ENCODE peak calls at places on chromosome 17, in nine cellular contexts. S is cardiac muscle cell, K is fibroblast of pulmonary artery, Y is HCT116, G is right atrium auricular region, M is BE2C, I is fibroblast of mammary gland, O is BJ, D is astrocyte of the spinal cord. A is an unnamed sample.

GRCh38 chr17:39339272-39339671 is 62.2 kb downstream of the FBXL20 start:
- DNase-seq in S (no peak), D (no peak), M (no peak), Y (no peak), G (no peak), I (no peak), K (peak; percentile 18), O (no peak), A (no peak)

GRCh38 chr17:45388604-45389325 is 43.9 kb downstream of the ARHGAP27 start:
- DNase-seq in G (no peak), M (no peak), I (peak; percentile 71), O (no peak), Y (no peak), K (no peak), S (no peak), D (no peak), A (no peak)

GRCh38 chr17:5405400-5405799 is 14.1 kb downstream of the NUP88 start:
- DNase-seq in D (no peak), G (no peak), S (no peak), Y (no peak), M (no peak), K (no peak), I (no peak), O (no peak), A (no peak)

GRCh38 chr17:49557204-49558024 is 18.3 kb upstream of the NXPH3 start:
- DNase-seq in S (peak; percentile 86), G (no peak), M (peak; percentile 72), K (peak; percentile 71), D (peak; percentile 40), O (no peak), Y (peak; percentile 85), I (peak; percentile 57), A (no peak)

GRCh38 chr17:382644-383533 is 30.3 kb upstream of the RPH3AL start:
- DNase-seq in I (no peak), M (peak; percentile 39), S (peak; percentile 40), D (peak; percentile 61), G (no peak), K (peak; percentile 62), O (no peak), Y (no peak), A (no peak)

GRCh38 chr17:13541032-13541480 is 60.7 kb downstream of the HS3ST3A1 start:
- DNase-seq in K (peak; percentile 93), D (peak; percentile 97), O (peak; percentile 85), G (no peak), M (no peak), Y (peak; percentile 41), S (peak; percentile 32), I (peak; percentile 98), A (peak; percentile 83)

GRCh38 chr17:70084476-70084875 is 9.5 kb downstream of the KCNJ16 start:
- DNase-seq in Y (no peak), M (no peak), K (peak; percentile 24), G (no peak), S (peak; percentile 34), I (no peak), D (no peak), O (no peak), A (no peak)

GRCh38 chr17:19570497-19571151 is 37.0 kb downstream of the SLC47A1 start:
- DNase-seq in D (no peak), M (no peak), I (no peak), Y (no peak), O (no peak), K (no peak), S (no peak), G (no peak), A (no peak)

GRCh38 chr17:38556234-38556633 is 49.5 kb downstream of the SRCIN1 start:
- DNase-seq in G (no peak), K (no peak), S (no peak), D (no peak), Y (no peak), I (no peak), O (no peak), M (no peak), A (no peak)

GRCh38 chr17:41428591-41429326 is 4.4 kb upstream of the KRT37 start:
- DNase-seq in O (no peak), G (no peak), S (no peak), D (peak; percentile 40), I (peak; percentile 43), M (no peak), Y (no peak), K (no peak), A (no peak)

GRCh38 chr17:42928714-42929496 is 28.3 kb downstream of the G6PC1 start:
- DNase-seq in D (peak; percentile 80), O (peak; percentile 9), K (peak; percentile 91), M (peak; percentile 29), S (peak; percentile 70), I (peak; percentile 91), Y (peak; percentile 60), G (peak; percentile 78), A (peak; percentile 48)

GRCh38 chr17:76670708-76671122 is 27.2 kb upstream of the ST6GALNAC1 start:
- DNase-seq in S (no peak), O (no peak), Y (no peak), I (no peak), K (no peak), M (no peak), D (no peak), G (no peak), A (no peak)
- H3K4me3 ChIP-seq in S (no peak overlapping the region), O (no peak overlapping the region), Y (peak overlapping the region; percentile 82), I (no peak overlapping the region), K (no peak overlapping the region), M (peak overlapping the region; percentile 60), D (no peak overlapping the region), G (no peak overlapping the region), A (no peak overlapping the region)

GRCh38 chr17:28723159-28723835 is 2.7 kb downstream of the TLCD1 start:
- DNase-seq in I (no peak), Y (no peak), M (no peak), O (no peak), D (no peak), K (no peak), G (no peak), S (no peak), A (no peak)
- H3K4me3 ChIP-seq in I (no peak overlapping the region), Y (peak overlapping the region; percentile 15), M (peak overlapping the region; percentile 23), O (no peak overlapping the region), D (no peak overlapping the region), K (no peak overlapping the region), G (no peak overlapping the region), S (no peak overlapping the region), A (peak overlapping the region; percentile 99)

GRCh38 chr17:47733047-47733413 is at the start of gene TBX21:
- DNase-seq in G (no peak), K (no peak), M (peak; percentile 90), D (no peak), O (no peak), S (peak; percentile 94), Y (peak; percentile 44), I (peak; percentile 58), A (no peak)
- H3K4me3 ChIP-seq in G (peak within 1 kb of the TSS; percentile 52), K (no peak within 1 kb of the TSS), M (peak within 1 kb of the TSS; percentile 38), D (no peak within 1 kb of the TSS), O (no peak within 1 kb of the TSS), S (peak within 1 kb of the TSS; percentile 41), Y (peak within 1 kb of the TSS; percentile 19), I (peak within 1 kb of the TSS; percentile 50), A (peak within 1 kb of the TSS; percentile 9)

DNA sequence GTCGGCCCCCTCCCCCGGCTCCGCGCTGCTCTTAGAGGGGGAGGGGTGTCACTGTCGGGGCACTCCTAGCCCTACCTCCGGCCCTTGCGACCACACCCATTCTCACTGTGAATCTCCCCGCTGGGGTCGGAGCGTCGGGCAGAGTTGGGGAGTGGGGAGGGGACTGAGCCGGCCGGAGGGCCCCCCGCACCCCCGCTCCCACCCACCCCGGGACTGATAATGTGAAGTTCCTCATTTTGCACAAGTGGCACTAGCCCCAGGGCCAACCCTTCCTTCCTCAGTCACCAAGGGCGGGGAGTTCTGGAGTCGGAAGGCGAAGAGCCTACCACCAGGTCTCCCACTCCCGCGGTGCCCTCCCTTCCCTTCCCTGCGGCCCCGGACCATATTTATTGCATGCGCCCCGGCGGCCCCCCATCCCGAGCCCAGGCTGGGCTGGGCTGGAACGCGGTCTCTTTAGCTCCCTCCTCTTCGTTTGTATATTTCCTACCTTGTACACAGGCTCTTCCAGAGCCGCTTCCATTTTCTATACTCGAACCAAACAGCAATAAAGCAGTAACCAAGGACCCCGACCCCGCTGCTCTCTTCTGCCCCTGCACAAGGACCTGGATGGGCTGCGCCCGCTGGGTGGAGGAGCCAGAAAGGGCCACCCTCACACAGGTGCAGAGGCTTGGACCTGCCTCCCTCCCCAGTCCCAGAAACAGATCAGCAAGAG is 4.4 kb downstream of the HIC1 start:
- DNase-seq in K (no peak), S (no peak), I (no peak), G (no peak), Y (no peak), D (no peak), M (no peak), O (no peak), A (no peak)
- H3K4me3 ChIP-seq in K (peak overlapping the region; percentile 64), S (no peak overlapping the region), I (peak overlapping the region; percentile 33), G (peak overlapping the region; percentile 67), Y (no peak overlapping the region), D (peak overlapping the region; percentile 59), M (no peak overlapping the region), O (peak overlapping the region; percentile 79), A (peak overlapping the region; percentile 81)

GRCh38 chr17:66441012-66441703 is 138.7 kb downstream of the PRKCA start:
- DNase-seq in M (no peak), I (no peak), S (no peak), O (no peak), Y (no peak), K (no peak), D (no peak), G (no peak), A (no peak)
- H3K4me3 ChIP-seq in M (no peak overlapping the region), I (no peak overlapping the region), S (no peak overlapping the region), O (no peak overlapping the region), Y (no peak overlapping the region), K (no peak overlapping the region), D (no peak overlapping the region), G (no peak overlapping the region), A (no peak overlapping the region)

GRCh38 chr17:80891096-80892018 is 100.3 kb upstream of the CHMP6 start:
- DNase-seq in Y (peak; percentile 96), I (peak; percentile 92), S (no peak), O (peak; percentile 81), K (peak; percentile 77), D (peak; percentile 92), G (no peak), M (peak; percentile 38), A (peak; percentile 67)
- H3K4me3 ChIP-seq in Y (peak overlapping the region; percentile 47), I (no peak overlapping the region), S (no peak overlapping the region), O (no peak overlapping the region), K (peak overlapping the region; percentile 27), D (peak overlapping the region; percentile 10), G (no peak overlapping the region), M (no peak overlapping the region), A (no peak overlapping the region)

DNA sequence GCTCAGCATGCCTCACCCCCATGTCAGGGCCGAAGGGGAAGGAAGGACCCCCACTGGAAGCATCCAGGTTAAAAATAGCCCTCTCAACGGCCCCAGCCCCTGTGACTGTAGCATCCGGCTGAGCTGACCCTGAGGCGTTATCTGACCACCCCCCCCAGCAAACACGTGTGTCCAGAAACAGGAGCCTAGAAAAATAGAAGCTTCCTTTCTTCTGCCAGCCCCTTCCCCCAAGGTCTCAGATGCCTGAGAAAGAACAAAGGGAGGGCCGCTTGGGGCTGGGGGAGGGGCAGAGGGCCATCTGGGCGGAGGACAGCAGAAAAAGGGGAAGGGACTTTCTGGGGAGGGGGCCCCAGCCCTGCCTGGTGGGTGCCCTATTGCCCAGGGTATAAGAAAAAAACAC is 55.8 kb downstream of the ACTG1 start:
- DNase-seq in M (no peak), D (peak; percentile 20), S (peak; percentile 78), I (no peak), O (no peak), K (no peak), G (no peak), Y (no peak), A (no peak)
- H3K4me3 ChIP-seq in M (no peak overlapping the region), D (no peak overlapping the region), S (no peak overlapping the region), I (no peak overlapping the region), O (no peak overlapping the region), K (no peak overlapping the region), G (no peak overlapping the region), Y (no peak overlapping the region), A (no peak overlapping the region)

A was measured in HFF-Myc.